ENCODE peak calls at places on chromosomes 12 and 14, in ten cellular contexts. E, J, T, P, A, S, Y, V, R and Z are unnamed samples. For H3K9me3, the result is how much of the 10 kb centered on the place peaks cover.

GRCh38 chr12:103085541-103085940 is 128.1 kb downstream of the ASCL1 start:
- DNase-seq in E (no peak), J (no peak), T (no peak), P (no peak), A (no peak), S (no peak), Y (no peak), V (no peak), R (no peak), Z (no peak)

GRCh38 chr14:89384636-89385035 is 32.4 kb downstream of the FOXN3 start:
- DNase-seq in E (no peak), J (no peak), T (no peak), P (no peak), A (peak), S (no peak), Y (no peak), V (no peak), R (no peak), Z (no peak)

GRCh38 chr14:26841920-26842741 is 244.3 kb upstream of the NOVA1 start:
- DNase-seq in E (no peak), J (peak), T (no peak), P (no peak), A (no peak), S (peak), Y (peak), V (peak), R (no peak), Z (peak)

GRCh38 chr14:63573579-63573978 is 30.4 kb upstream of the PPP2R5E start:
- DNase-seq in E (no peak), J (no peak), T (no peak), P (no peak), A (no peak), S (no peak), Y (no peak), V (peak), R (no peak), Z (no peak)

GRCh38 chr14:68269136-68269535 is 449.6 kb downstream of the RAD51B start:
- DNase-seq in E (no peak), J (no peak), T (no peak), P (no peak), A (no peak), S (no peak), Y (no peak), V (peak), R (no peak), Z (no peak)

GRCh38 chr14:76938092-76938500 is 90.4 kb downstream of the IRF2BPL start:
- DNase-seq in E (no peak), J (no peak), T (no peak), P (no peak), A (no peak), S (no peak), Y (no peak), V (peak), R (no peak), Z (no peak)

GRCh38 chr12:76195920-76196319 is 111.4 kb upstream of the NAP1L1 start:
- DNase-seq in E (no peak), J (no peak), T (no peak), P (no peak), A (no peak), S (no peak), Y (no peak), V (no peak), R (no peak), Z (no peak)

GRCh38 chr12:99045158-99045557 is 400.1 kb downstream of the APAF1 start:
- DNase-seq in E (no peak), J (no peak), T (no peak), P (no peak), A (no peak), S (no peak), Y (no peak), V (no peak), R (no peak), Z (no peak)

GRCh38 chr14:22829661-22830328 is at the start of gene MRPL52:
- DNase-seq in E (peak), J (peak), T (peak), P (peak), A (peak), S (peak), Y (peak), V (peak), R (peak), Z (peak)

GRCh38 chr14:103886304-103887169 is 39.2 kb upstream of the PPP1R13B start:
- DNase-seq in E (no peak), J (no peak), T (peak), P (no peak), A (peak), S (no peak), Y (no peak), V (no peak), R (no peak), Z (no peak)

GRCh38 chr14:103882503-103883262 is 35.3 kb upstream of the PPP1R13B start:
- DNase-seq in E (no peak), J (no peak), T (no peak), P (no peak), A (no peak), S (no peak), Y (no peak), V (no peak), R (peak), Z (no peak)

GRCh38 chr14:103885509-103885932 is 38.1 kb upstream of the PPP1R13B start:
- DNase-seq in E (no peak), J (no peak), T (no peak), P (no peak), A (no peak), S (no peak), Y (no peak), V (no peak), R (no peak), Z (no peak)

GRCh38 chr14:103883263-103883523 is 35.8 kb upstream of the PPP1R13B start:
- DNase-seq in E (no peak), J (no peak), T (no peak), P (no peak), A (no peak), S (no peak), Y (no peak), V (no peak), R (no peak), Z (no peak)

GRCh38 chr14:103884854-103885253 is 37.5 kb upstream of the PPP1R13B start:
- DNase-seq in E (no peak), J (no peak), T (no peak), P (no peak), A (no peak), S (no peak), Y (no peak), V (no peak), R (no peak), Z (no peak)
- H3K4me3 ChIP-seq in E (no peak), J (no peak), T (no peak), P (no peak), A (no peak), S (no peak), Y (no peak), V (no peak), R (no peak), Z (no peak)

DNA sequence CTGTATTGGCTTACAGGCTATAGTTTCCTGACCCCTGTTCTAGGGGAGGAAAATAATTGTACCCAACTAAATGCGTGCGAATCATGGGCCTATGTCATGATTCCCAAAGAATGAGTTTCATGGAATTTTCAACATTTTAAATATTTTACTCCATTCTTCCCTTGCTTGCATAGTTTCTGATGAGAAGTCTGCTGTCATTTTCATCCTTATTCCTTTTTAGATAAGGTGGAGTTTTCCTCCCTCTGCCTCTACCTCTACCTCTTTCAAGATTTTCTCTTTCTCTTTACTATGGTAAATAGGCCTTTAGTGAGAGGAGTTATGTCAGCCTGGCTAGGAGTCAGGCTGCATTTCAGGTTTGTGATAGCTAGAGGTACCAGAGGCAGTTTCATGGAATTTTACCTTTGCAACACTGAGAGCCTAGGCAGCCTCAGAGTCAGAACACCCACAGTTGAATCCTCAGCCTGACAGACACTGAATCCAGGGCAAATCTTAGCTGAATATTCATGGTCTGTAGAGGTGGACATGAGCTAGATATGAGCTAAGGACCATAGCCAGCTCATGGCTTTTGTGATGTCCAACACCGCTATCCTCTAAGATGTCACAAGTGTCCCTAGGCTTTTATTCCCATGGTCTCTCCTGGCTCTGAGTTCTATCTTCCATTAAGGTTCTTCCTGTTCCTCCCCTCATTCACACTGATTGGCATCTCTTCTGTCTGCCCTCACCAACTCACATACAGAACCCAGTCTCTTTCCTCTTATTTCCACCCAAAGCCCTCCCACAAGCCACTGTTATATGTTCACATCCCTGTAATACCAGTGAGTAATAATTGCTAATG is 6.0 kb downstream of the SERPINA3 start:
- DNase-seq in E (no peak), J (no peak), T (no peak), P (no peak), A (no peak), S (no peak), Y (no peak), V (no peak), R (no peak), Z (no peak)
- H3K9me3 ChIP-seq in E (under half), J (under half), T (under half), P (under half), A (under half), S (under half), Y (under half), V (under half), R (under half), Z (under half)

GRCh38 chr12:108825205-108825950 is 32.0 kb downstream of the SSH1 start:
- DNase-seq in E (no peak), J (no peak), T (no peak), P (no peak), A (no peak), S (no peak), Y (no peak), V (peak), R (no peak), Z (no peak)
- H3K4me3 ChIP-seq in E (no peak), J (no peak), T (no peak), P (no peak), A (no peak), S (no peak), Y (peak), V (peak), R (peak), Z (no peak)

GRCh38 chr14:45786266-45786665 is 533.3 kb upstream of the MIS18BP1 start:
- DNase-seq in E (no peak), J (no peak), T (no peak), P (no peak), A (no peak), S (no peak), Y (no peak), V (no peak), R (no peak), Z (no peak)
- H3K9me3 ChIP-seq in E (under half), J (under half), T (under half), P (under half), A (half or more), S (under half), Y (under half), V (under half), R (under half), Z (under half)

GRCh38 chr12:107320929-107321618 is 227.7 kb upstream of the CRY1 start:
- DNase-seq in E (peak), J (no peak), T (no peak), P (peak), A (peak), S (peak), Y (no peak), V (peak), R (no peak), Z (no peak)
- H3K4me3 ChIP-seq in E (peak), J (no peak), T (no peak), P (no peak), A (peak), S (no peak), Y (no peak), V (peak), R (no peak), Z (no peak)

DNA sequence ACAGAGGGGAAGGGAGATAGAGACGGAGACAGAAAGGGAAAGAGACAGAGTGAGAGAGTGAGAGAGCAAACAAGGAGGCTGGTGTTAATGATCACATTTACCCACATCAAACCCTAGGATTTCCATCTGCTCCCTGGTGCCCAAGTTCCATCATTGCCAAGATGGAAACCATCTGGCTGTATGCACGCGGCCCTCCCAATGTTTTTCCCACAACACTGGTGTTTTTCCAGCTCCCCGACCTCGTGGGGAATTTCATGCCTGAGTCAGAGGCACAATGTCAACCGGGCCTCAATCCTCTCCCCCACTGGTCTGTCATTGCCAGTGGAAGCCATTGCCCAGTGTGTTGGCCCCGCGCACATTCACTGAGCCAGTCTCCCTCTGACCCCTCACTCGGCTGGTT is 19.9 kb upstream of the BDKRB2 start:
- DNase-seq in E (no peak), J (no peak), T (no peak), P (no peak), A (no peak), S (no peak), Y (no peak), V (no peak), R (no peak), Z (no peak)
- H3K9me3 ChIP-seq in E (under half), J (under half), T (under half), P (under half), A (under half), S (under half), Y (under half), V (under half), R (under half), Z (under half)

DNA sequence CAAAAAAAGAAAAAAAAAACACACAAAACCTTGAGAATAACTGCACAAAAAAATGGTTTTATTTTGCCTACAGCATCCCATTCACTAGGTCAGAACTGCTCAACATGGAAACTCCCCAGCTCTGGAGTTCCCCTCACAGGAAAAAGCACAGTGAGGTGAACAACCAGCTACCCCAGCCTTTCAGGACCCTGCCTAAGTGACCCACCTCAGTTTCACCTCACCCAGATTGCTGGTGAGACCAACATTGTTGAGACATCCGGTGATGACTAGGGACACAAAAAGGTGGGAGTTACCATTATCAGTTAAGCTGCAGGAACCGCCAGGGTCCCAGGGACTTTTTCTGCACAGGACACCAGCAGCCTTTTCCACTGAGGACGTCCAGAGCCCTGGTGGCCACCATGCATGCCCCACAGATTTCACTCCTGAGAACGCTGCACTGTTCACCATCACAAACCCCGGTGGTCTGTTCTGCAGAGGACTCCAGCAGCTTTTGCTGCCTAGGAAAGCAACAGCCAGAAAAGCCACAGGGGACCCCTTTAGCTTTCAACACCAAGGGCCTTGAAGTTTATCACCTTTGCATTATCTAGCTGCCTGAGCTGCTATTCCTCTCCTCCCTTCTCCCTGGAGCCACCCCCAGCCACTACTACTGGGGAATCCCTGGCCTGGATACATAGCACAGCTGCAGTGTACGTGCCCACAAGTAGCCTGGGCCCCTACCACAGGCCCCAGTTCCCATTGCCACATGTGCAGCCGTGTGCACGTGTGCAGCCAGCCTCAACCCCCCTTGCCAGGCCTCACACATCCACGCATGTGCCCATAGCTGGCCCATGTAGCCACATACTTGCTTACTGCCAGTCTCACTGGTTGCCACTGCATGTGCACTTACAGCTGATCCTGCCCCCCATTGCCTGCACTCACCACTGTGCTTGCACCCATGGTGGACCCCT is 62.5 kb upstream of the FAR2 start:
- DNase-seq in E (no peak), J (no peak), T (no peak), P (no peak), A (peak), S (no peak), Y (no peak), V (no peak), R (no peak), Z (no peak)
- H3K4me3 ChIP-seq in E (no peak), J (no peak), T (no peak), P (no peak), A (no peak), S (no peak), Y (no peak), V (no peak), R (no peak), Z (no peak)

GRCh38 chr14:41449057-41449456 is 157.6 kb upstream of the LRFN5 start:
- DNase-seq in E (no peak), J (no peak), T (no peak), P (no peak), A (no peak), S (no peak), Y (no peak), V (peak), R (no peak), Z (peak)
- H3K9me3 ChIP-seq in E (under half), J (under half), T (under half), P (under half), A (under half), S (under half), Y (under half), V (under half), R (under half), Z (under half)

GRCh38 chr12:81089412-81089811 is 11.5 kb downstream of the ACSS3 start:
- DNase-seq in E (no peak), J (no peak), T (no peak), P (no peak), A (no peak), S (no peak), Y (no peak), V (no peak), R (no peak), Z (no peak)
- H3K4me3 ChIP-seq in E (no peak), J (no peak), T (no peak), P (no peak), A (peak), S (no peak), Y (no peak), V (no peak), R (no peak), Z (no peak)